ENCODE peak calls at places on chromosomes 12 and 14, in four cellular contexts. B is ascending aorta, I is fibroblast of pulmonary artery, J is neural progenitor cell. H is an unnamed sample.

GRCh38 chr14:62657376-62657775 is 387.9 kb downstream of the KCNH5 start:
- DNase-seq in B (no peak), I (no peak), J (no peak), H (no peak)

GRCh38 chr12:113069149-113069548 is 12.6 kb downstream of the DTX1 start:
- DNase-seq in B (no peak), I (no peak), J (no peak), H (no peak)

GRCh38 chr14:103502877-103503276 is 19.8 kb downstream of the CKB start:
- DNase-seq in B (peak), I (no peak), J (no peak), H (no peak)

GRCh38 chr12:99605-100004 is 33.0 kb downstream of the IQSEC3 start:
- DNase-seq in B (no peak), I (peak), J (peak), H (peak)

GRCh38 chr14:52080171-52080800 is 11.4 kb upstream of the NID2 start:
- DNase-seq in B (no peak), I (peak), J (no peak), H (peak)

GRCh38 chr12:57716305-57716704 is 22.2 kb downstream of the AGAP2 start:
- DNase-seq in B (no peak), I (no peak), J (no peak), H (no peak)

GRCh38 chr12:90398437-90398836 is 556.5 kb downstream of the CCER1 start:
- DNase-seq in B (no peak), I (no peak), J (no peak), H (no peak)

GRCh38 chr12:88153959-88154358 is 11.9 kb downstream of the TMTC3 start:
- DNase-seq in B (no peak), I (peak), J (peak), H (peak)

GRCh38 chr12:76143343-76144252 is 59.1 kb upstream of the NAP1L1 start:
- DNase-seq in B (no peak), I (no peak), J (no peak), H (no peak)

GRCh38 chr14:73662439-73663056 is 17.8 kb downstream of the DNAL1 start:
- DNase-seq in B (peak), I (peak), J (peak), H (peak)

GRCh38 chr14:90454041-90455000 is 57.5 kb downstream of the CALM1 start:
- DNase-seq in B (peak), I (peak), J (peak), H (peak)

GRCh38 chr14:78933948-78934524 is 763.9 kb downstream of the NRXN3 start:
- DNase-seq in B (no peak), I (peak), J (peak), H (peak)

GRCh38 chr14:43541356-43541755 is 965.7 kb downstream of the FSCB start:
- DNase-seq in B (no peak), I (no peak), J (no peak), H (no peak)

GRCh38 chr12:118357327-118358007 is 15.2 kb downstream of the TAOK3 start:
- DNase-seq in B (no peak), I (peak), J (no peak), H (peak)
- TF ChIP-seq CTCF in B (no peak), I (no peak), J (peak), H (peak)

DNA sequence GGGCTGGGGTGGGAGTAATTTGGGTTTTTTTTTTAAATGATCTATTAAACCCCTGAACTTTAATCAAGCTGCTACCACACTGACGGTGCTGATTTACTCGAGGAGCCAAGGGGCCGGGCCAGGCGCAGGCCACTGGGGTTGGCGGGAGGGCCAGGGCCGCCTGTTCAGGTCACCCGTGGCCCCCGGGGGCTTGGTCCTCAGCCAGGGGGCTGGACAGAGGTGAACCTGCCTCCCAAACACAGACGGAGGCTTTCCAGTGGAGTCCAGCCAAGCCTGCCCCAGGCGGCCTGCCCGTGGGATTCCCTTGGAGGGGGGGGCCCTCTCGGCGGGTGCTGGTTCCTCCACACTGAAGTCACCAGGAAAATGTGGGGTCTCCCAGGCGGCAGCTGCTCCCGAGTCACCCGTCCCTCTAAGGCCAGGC is 167.0 kb upstream of the GSC start:
- DNase-seq in B (peak), I (no peak), J (no peak), H (peak)
- H3K4me3 ChIP-seq in B (peak), I (no peak), J (no peak), H (no peak)

DNA sequence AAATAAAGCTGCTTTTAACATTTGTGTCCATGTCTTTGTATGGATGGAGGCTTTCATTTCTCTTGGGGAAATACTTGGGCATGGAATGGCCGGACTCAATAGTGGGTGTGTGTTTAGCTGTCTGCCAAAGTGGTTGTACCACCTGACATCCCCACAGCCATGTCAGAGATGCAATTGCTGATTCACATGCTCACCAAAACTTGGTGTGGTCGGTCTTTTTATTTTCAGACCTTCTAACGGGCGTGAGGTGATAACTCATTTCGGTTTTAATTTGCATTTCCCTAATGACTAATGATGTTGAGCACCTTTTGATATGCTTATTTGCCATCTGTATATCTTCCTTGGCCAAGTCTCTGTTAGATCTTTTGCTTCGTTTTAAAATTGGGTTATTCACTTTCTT is 39.1 kb downstream of the EML1 start:
- DNase-seq in B (no peak), I (no peak), J (no peak), H (no peak)
- TF ChIP-seq CTCF in B (no peak), I (no peak), J (no peak), H (no peak)

GRCh38 chr12:8636581-8636980 is 23.9 kb upstream of the AICDA start:
- DNase-seq in B (no peak), I (no peak), J (no peak), H (no peak)
- H3K4me3 ChIP-seq in B (no peak), I (no peak), J (no peak), H (no peak)

DNA sequence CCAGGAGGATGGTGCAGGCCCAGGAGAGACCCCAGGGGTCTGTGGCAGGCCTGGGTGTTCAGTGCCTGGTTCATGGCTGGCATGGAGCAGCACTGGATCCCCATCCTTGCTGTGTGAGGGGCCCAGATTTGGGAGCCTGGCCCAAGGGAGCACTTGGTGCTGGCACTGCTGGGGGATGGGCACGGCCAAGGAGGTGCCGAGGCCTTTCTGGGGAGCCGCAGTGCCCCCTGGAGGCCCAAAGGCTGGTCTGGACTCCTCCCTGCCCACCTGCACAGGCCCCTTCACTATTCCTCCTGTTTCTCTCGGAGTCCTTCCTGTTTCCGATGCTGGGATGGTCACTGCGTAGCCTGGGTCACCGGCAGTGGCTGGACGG is 48.6 kb downstream of the LRCOL1 start:
- DNase-seq in B (no peak), I (no peak), J (peak), H (no peak)
- TF ChIP-seq CTCF in B (no peak), I (peak), J (peak), H (peak)

DNA sequence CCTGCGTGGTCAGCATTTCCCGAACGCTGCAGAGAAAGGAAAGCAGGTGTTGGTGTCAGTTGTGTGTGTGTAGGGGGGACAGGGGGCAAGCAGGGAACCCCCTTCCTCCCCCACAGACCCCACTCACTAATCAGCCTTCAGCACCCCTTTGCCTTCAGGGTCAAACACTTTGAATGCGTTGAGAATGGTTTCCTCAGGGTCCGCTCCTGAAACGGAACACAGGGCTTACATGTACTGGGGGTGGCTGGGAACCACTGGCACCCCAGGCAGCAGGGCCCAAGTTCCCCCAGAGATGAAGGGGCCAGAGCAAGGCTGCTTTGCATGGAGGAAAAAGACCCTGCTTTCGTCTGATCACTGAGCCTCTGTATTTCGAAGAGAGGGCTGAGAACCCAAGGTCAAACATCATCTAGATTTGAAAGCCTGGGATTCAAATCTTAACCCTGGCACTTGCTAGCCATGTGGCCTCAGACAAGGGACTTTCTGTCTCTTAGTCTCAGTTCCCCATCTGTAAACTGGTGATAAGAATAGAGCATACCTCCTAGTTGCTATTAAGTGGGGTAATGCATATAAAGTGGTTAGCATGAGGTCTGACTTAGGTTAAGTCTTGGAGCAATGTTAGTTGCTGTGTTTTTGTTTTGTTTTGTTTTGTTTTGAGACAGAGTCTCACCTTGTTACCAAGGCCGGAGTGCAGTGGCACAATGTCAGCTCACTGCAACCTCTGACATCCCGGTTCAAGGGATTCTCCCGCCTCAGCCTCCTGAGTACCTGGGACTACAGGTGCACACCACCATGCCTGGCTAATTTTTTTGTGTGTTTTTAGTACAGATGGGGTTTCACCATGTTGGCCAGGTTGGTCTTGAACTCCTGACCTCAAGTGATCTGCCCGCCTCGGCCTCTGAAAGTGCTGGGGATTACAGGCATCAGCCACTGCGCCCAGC is 7.0 kb downstream of the MYL2 start:
- DNase-seq in B (no peak), I (no peak), J (no peak), H (no peak)
- H3K4me3 ChIP-seq in B (no peak), I (no peak), J (no peak), H (no peak)

DNA sequence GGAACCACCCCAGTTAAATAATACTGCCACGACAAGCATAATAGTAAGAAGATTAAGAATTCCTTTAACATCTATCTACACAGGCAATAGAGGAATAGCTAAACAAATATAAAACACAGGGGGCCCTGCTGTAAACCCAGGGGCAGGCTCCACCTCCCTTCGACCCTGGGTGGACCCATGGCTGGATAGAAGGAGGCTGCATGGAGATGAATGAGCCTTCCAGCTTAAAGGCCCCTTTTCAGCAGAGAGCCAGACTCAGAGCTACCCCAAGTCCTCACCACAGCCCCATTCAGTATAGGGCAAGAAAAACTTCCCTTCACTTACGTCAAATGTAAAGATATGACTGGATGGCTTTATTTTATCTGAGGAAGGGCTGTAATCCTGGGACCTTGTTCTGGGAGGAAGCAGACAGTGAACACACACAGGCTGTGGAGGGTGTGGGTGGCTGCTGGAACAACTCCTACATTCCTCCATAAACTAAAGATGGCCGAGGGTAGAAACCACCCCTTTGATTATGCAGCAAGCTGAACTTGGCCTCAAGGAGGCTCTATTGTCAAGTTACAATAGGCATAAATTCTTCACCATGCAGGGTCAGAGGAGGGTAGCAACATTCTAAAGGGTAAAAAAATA is 30.5 kb downstream of the NUAK1 start:
- DNase-seq in B (no peak), I (peak), J (no peak), H (peak)
- TF ChIP-seq CTCF in B (no peak), I (peak), J (no peak), H (no peak)

GRCh38 chr14:24240110-24240918 is 2.1 kb downstream of the TINF2 start:
- DNase-seq in B (peak), I (no peak), J (no peak), H (no peak)
- H3K4me3 ChIP-seq in B (peak), I (no peak), J (no peak), H (no peak)

DNA sequence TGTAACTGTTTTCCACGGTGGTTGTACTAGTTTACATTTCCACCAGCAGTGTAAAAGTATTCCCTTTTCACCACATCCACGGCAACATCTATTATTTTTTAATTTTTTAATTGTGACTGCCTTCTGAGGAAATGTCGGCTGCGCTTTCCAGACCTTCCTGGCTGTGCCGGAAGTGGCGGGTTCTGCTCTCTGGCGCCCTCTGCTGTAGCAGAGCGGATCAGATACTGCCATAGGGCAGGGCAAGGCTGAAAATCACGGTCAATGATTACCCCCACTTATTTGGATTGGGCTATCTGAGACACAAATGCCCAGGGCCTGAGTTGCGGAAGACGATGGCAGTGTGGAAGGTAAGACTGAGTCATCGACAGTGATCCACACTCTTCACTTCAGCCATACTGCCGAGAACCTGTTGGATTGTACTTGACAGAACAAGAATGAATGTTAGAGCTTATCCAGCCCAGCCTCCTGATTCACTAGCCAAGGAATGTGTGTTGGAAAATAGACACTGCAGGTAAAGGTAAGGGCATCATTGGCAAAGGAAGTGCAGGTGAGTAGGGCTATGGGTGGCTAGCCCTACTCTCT is 124.2 kb downstream of the NTF3 start:
- DNase-seq in B (no peak), I (no peak), J (no peak), H (no peak)
- TF ChIP-seq CTCF in B (no peak), I (peak), J (peak), H (peak)

DNA sequence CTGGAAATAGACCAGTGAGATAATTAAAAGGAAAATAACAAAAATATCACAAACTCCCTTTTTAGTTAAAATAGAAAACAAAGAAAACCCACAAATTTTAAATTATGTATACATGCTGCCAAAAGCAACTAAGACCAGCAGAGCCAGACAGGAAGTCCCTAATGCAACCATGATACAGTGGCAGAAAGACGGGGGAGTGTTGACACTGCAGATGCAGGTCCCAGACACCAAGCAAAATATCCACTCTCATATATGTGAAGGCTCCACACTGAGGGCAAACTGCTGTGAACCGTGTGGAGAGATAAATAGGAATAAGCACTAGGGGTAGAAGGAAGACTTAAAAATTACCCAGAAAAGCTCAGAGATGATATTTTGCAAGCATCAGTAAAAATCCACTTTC is 401.0 kb downstream of the BTG1 start:
- DNase-seq in B (no peak), I (no peak), J (no peak), H (no peak)
- H3K4me3 ChIP-seq in B (no peak), I (no peak), J (no peak), H (no peak)

H was measured in cardiac fibroblast.